ENCODE peak calls at places on chromosomes 4 and X, in seven cellular contexts. N is germinal center; A is fibroblast of lung; V is right atrium auricular region; X is dorsolateral prefrontal cortex; U is chondrocyte; F is activated naive CD8-positive, alpha-beta T cell treated with anti-CD3 and anti-CD28 coated beads, Interleukin-2, amount 50 U/mL, for 16 hours. J is an unnamed sample.

GRCh38 chr4:55251896-55252295 is 94.1 kb upstream of the SRD5A3 start:
- DNase-seq in A (no peak), N (no peak), F (no peak), X (no peak), U (no peak), V (no peak), J (no peak)

GRCh38 chrX:139890991-139891700 is 41.7 kb downstream of the ATP11C start:
- DNase-seq in F (no peak), N (no peak), U (no peak), A (peak; percentile 69), X (no peak), V (no peak), J (peak; percentile 27)

GRCh38 chr4:22486276-22486675 is 29.6 kb downstream of the ADGRA3 start:
- DNase-seq in F (no peak), A (no peak), N (no peak), X (no peak), V (no peak), U (no peak), J (no peak)

GRCh38 chrX:81875800-81876199 is 673.9 kb downstream of the SH3BGRL start:
- DNase-seq in F (no peak), N (no peak), A (no peak), U (no peak), X (no peak), V (no peak), J (no peak)

GRCh38 chrX:84907324-84907946 is 96.2 kb upstream of the APOOL start:
- DNase-seq in F (no peak), X (no peak), A (peak; percentile 36), U (no peak), V (no peak), N (no peak), J (no peak)

GRCh38 chr4:16437836-16438235 is 211.6 kb upstream of the TAPT1 start:
- DNase-seq in N (no peak), U (no peak), A (no peak), F (no peak), V (no peak), X (no peak), J (peak; percentile 16)

GRCh38 chr4:25843340-25844097 is 19.3 kb downstream of the SEL1L3 start:
- DNase-seq in V (no peak), X (no peak), A (no peak), F (no peak), N (no peak), U (no peak), J (no peak)

GRCh38 chrX:7514871-7515599 is 327.9 kb upstream of the VCX start:
- DNase-seq in V (no peak), X (no peak), N (no peak), A (no peak), F (no peak), U (no peak), J (peak; percentile 36)

GRCh38 chrX:63506320-63506719 is 155.2 kb upstream of the SPIN4 start:
- DNase-seq in V (no peak), N (no peak), X (no peak), U (no peak), F (no peak), A (peak; percentile 58), J (no peak)

GRCh38 chrX:45513042-45513441 is 312.4 kb upstream of the DIPK2B start:
- DNase-seq in A (no peak), N (no peak), U (no peak), V (no peak), F (no peak), X (no peak), J (no peak)

GRCh38 chr4:4613641-4614286 is 71.9 kb upstream of the STX18 start:
- DNase-seq in N (no peak), F (no peak), A (no peak), X (no peak), V (no peak), U (no peak), J (no peak)

GRCh38 chr4:43133566-43133965 is 241.1 kb downstream of the GRXCR1 start:
- DNase-seq in U (no peak), V (no peak), X (no peak), F (no peak), A (no peak), N (no peak), J (no peak)

GRCh38 chrX:135453381-135453780 is 31.6 kb downstream of the SMIM10L2A start:
- DNase-seq in U (no peak), F (no peak), A (no peak), X (no peak), N (no peak), V (no peak), J (no peak)

GRCh38 chrX:105098201-105098600 is 122.3 kb downstream of the TEX13A start:
- DNase-seq in X (no peak), N (no peak), V (no peak), A (no peak), U (no peak), F (no peak), J (no peak)

GRCh38 chr4:169615467-169616106 is 3.2 kb upstream of the NEK1 start:
- DNase-seq in U (no peak), N (no peak), A (no peak), F (no peak), X (no peak), V (no peak), J (peak; percentile 50)

GRCh38 chr4:17687237-17687857 is 72.9 kb downstream of the MED28 start:
- DNase-seq in U (no peak), F (no peak), X (no peak), V (no peak), A (no peak), N (no peak), J (no peak)

GRCh38 chrX:109629310-109629709 is 4.3 kb upstream of the KCNE5 start:
- DNase-seq in X (no peak), N (no peak), A (peak; percentile 8), U (no peak), V (no peak), F (no peak), J (no peak)

GRCh38 chr4:36255575-36255974 is 11.3 kb upstream of the ARAP2 start:
- DNase-seq in V (no peak), U (no peak), A (no peak), X (no peak), N (peak; percentile 36), F (peak; percentile 10), J (no peak)

GRCh38 chrX:154019633-154020499 is at the start of gene IRAK1:
- DNase-seq in X (no peak), A (peak; percentile 52), U (no peak), N (peak; percentile 61), F (no peak), V (no peak), J (no peak)

GRCh38 chr4:99382745-99383360 is 30.3 kb upstream of the ADH1C start:
- DNase-seq in U (no peak), V (no peak), F (no peak), X (no peak), A (peak; percentile 27), N (no peak), J (peak; percentile 39)

GRCh38 chr4:127698789-127699200 is 31.4 kb upstream of the SLC25A31 start:
- DNase-seq in A (peak; percentile 61), F (no peak), X (no peak), U (no peak), V (no peak), N (no peak), J (peak; percentile 76)

GRCh38 chrX:2584659-2585470 is 84.1 kb upstream of the DHRSX start:
- DNase-seq in A (no peak), X (no peak), V (no peak), F (no peak), U (no peak), N (no peak), J (no peak)

GRCh38 chrX:139881130-139881529 is 51.7 kb downstream of the ATP11C start:
- DNase-seq in X (no peak), V (no peak), F (no peak), A (no peak), N (no peak), U (no peak), J (peak; percentile 68)

GRCh38 chrX:66751136-66751782 is 112.4 kb upstream of the EDA2R start:
- DNase-seq in A (no peak), U (no peak), V (no peak), X (no peak), F (no peak), N (no peak), J (no peak)

GRCh38 chr4:67087897-67088296 is 457.4 kb downstream of the CENPC start:
- DNase-seq in N (peak; percentile 4), X (no peak), F (no peak), U (no peak), A (no peak), V (peak; percentile 77), J (peak; percentile 12)

GRCh38 chr4:41963105-41963504 is 18.5 kb upstream of the DCAF4L1 start:
- DNase-seq in V (no peak), U (no peak), F (no peak), N (peak; percentile 5), A (peak; percentile 38), X (no peak), J (peak; percentile 10)

GRCh38 chr4:169412046-169412445 is 141.3 kb upstream of the SH3RF1 start:
- DNase-seq in U (no peak), X (no peak), F (no peak), A (no peak), V (no peak), N (no peak), J (no peak)

GRCh38 chr4:93313207-93313606 is 515.3 kb upstream of the ATOH1 start:
- DNase-seq in A (peak; percentile 37), X (no peak), F (no peak), V (no peak), N (no peak), U (no peak), J (no peak)

GRCh38 chr4:125838924-125839323 is 524.2 kb downstream of the FAT4 start:
- DNase-seq in U (no peak), A (no peak), N (no peak), X (no peak), V (no peak), F (no peak), J (peak; percentile 26)

GRCh38 chrX:53190363-53190960 is 34.5 kb downstream of the KDM5C start:
- DNase-seq in V (no peak), A (no peak), U (no peak), F (no peak), X (no peak), N (no peak), J (no peak)

GRCh38 chrX:20527458-20528099 is 260.9 kb upstream of the RPS6KA3 start:
- DNase-seq in F (no peak), X (no peak), V (no peak), U (no peak), A (peak; percentile 43), N (peak; percentile 7), J (no peak)

GRCh38 chr4:106985830-106986229 is 50.3 kb downstream of the DKK2 start:
- DNase-seq in F (no peak), U (no peak), V (no peak), N (no peak), A (no peak), X (no peak), J (no peak)

GRCh38 chr4:184313058-184313709 is 95.5 kb upstream of the ENPP6 start:
- DNase-seq in A (no peak), V (peak; percentile 50), F (no peak), U (no peak), X (no peak), N (no peak), J (no peak)

GRCh38 chr4:14025891-14026290 is 398.4 kb upstream of the BOD1L1 start:
- DNase-seq in N (no peak), X (no peak), U (no peak), V (no peak), A (no peak), F (no peak), J (no peak)

GRCh38 chr4:69888336-69888735 is 28.4 kb upstream of the SULT1E1 start:
- DNase-seq in A (peak; percentile 11), X (no peak), F (no peak), N (no peak), U (no peak), V (no peak), J (peak; percentile 16)